ENCODE peak calls at places on chromosomes 16 and 17, in ten cellular contexts. W is transverse colon, T is PC-3, X is left ventricle myocardium inferior, Y is SK-N-SH, N is IMR-90, V is breast epithelium, B is adrenal gland, E is AG04450, Q is ovary. M is an unnamed sample.

GRCh38 chr17:29243792-29244191 is 2.9 kb upstream of the CRYBA1 start:
- DNase-seq in Q (no peak), W (no peak), T (peak; percentile 39), X (no peak), B (peak; percentile 73), E (no peak), N (peak; percentile 44), V (no peak), Y (peak; percentile 80), M (no peak)

GRCh38 chr17:61632826-61633225 is 41.8 kb upstream of the NACA2 start:
- DNase-seq in N (no peak), W (no peak), E (no peak), X (no peak), Y (no peak), B (no peak), Q (no peak), V (no peak), T (no peak), M (no peak)

GRCh38 chr17:61597606-61598005 is 6.6 kb upstream of the NACA2 start:
- DNase-seq in B (no peak), X (no peak), N (no peak), Y (peak; percentile 42), E (no peak), Q (no peak), V (no peak), W (no peak), T (no peak), M (no peak)

GRCh38 chr17:7048968-7049367 is 5.1 kb upstream of the SLC16A11 start:
- DNase-seq in N (no peak), V (no peak), Y (no peak), B (no peak), E (no peak), Q (no peak), X (no peak), W (no peak), T (no peak), M (no peak)

GRCh38 chr17:78828470-78829185 is 12.0 kb downstream of the USP36 start:
- DNase-seq in Q (peak; percentile 21), B (no peak), Y (peak; percentile 42), X (no peak), E (peak; percentile 38), W (no peak), T (peak; percentile 53), V (no peak), N (peak; percentile 78), M (no peak)

GRCh38 chr16:83994703-83995102 is 26.7 kb downstream of the NECAB2 start:
- DNase-seq in Q (no peak), T (no peak), B (no peak), X (no peak), W (no peak), Y (no peak), E (no peak), V (no peak), N (peak; percentile 22), M (no peak)

GRCh38 chr17:40542562-40543411 is 22.5 kb downstream of the CCR7 start:
- DNase-seq in Q (peak; percentile 95), V (peak; percentile 60), T (no peak), X (peak; percentile 83), Y (peak; percentile 88), B (peak; percentile 86), E (peak; percentile 92), N (peak; percentile 99), W (peak; percentile 73), M (no peak)

GRCh38 chr16:65121870-65122723 is at the start of gene CDH11:
- DNase-seq in V (no peak), Y (peak; percentile 82), T (peak; percentile 65), E (peak; percentile 55), Q (peak; percentile 93), W (peak; percentile 38), N (peak; percentile 82), B (peak; percentile 43), X (peak; percentile 60), M (no peak)

GRCh38 chr16:15601212-15601879 is 41.6 kb downstream of the MARF1 start:
- DNase-seq in Q (no peak), N (no peak), E (no peak), T (no peak), X (no peak), W (no peak), B (no peak), Y (no peak), V (no peak), M (no peak)

GRCh38 chr17:57577751-57578607 is 167.1 kb downstream of the CCDC182 start:
- DNase-seq in Q (peak; percentile 72), V (no peak), E (peak; percentile 38), T (no peak), B (peak; percentile 79), N (peak; percentile 70), Y (peak; percentile 47), X (peak; percentile 35), W (no peak), M (no peak)

GRCh38 chr17:19940722-19941464 is 36.7 kb downstream of the AKAP10 start:
- DNase-seq in T (peak; percentile 88), W (no peak), Y (no peak), B (no peak), E (no peak), N (peak; percentile 48), X (no peak), Q (no peak), V (no peak), M (no peak)

GRCh38 chr17:59331929-59332889 is 754 bp downstream of the YPEL2 start:
- DNase-seq in E (no peak), Y (peak; percentile 78), N (no peak), Q (peak; percentile 76), V (no peak), T (no peak), B (peak; percentile 56), X (peak; percentile 73), W (peak; percentile 51), M (no peak)

GRCh38 chr16:87332150-87332549 is 15.0 kb upstream of the C16orf95 start:
- DNase-seq in X (no peak), Q (peak; percentile 37), E (no peak), B (peak; percentile 74), T (peak; percentile 12), W (no peak), Y (no peak), N (peak; percentile 52), V (no peak), M (no peak)

GRCh38 chr16:79329967-79330366 is 270.6 kb downstream of the MAF start:
- DNase-seq in N (no peak), T (no peak), W (peak; percentile 18), Q (no peak), V (no peak), X (no peak), Y (no peak), E (no peak), B (no peak), M (no peak)

GRCh38 chr17:28475151-28475900 is 1.9 kb downstream of the SLC13A2 start:
- DNase-seq in W (no peak), B (no peak), X (no peak), V (peak; percentile 48), Y (no peak), E (no peak), T (peak; percentile 12), N (no peak), Q (no peak), M (no peak)

GRCh38 chr17:76501827-76502307 is 644 bp upstream of the RHBDF2 start:
- DNase-seq in W (no peak), Q (peak; percentile 72), T (no peak), V (no peak), Y (no peak), X (no peak), N (no peak), E (no peak), B (no peak), M (no peak)

GRCh38 chr16:23348579-23349469 is 46.7 kb downstream of the SCNN1B start:
- DNase-seq in X (no peak), N (no peak), Y (no peak), W (no peak), Q (peak; percentile 8), T (no peak), E (no peak), B (no peak), V (no peak), M (no peak)
- TF ChIP-seq CTCF in X (no peak), N (no peak), Y (peak; percentile 11), W (no peak), Q (no peak), T (no peak), E (peak; percentile 19), B (no peak), V (no peak), M (no peak)

DNA sequence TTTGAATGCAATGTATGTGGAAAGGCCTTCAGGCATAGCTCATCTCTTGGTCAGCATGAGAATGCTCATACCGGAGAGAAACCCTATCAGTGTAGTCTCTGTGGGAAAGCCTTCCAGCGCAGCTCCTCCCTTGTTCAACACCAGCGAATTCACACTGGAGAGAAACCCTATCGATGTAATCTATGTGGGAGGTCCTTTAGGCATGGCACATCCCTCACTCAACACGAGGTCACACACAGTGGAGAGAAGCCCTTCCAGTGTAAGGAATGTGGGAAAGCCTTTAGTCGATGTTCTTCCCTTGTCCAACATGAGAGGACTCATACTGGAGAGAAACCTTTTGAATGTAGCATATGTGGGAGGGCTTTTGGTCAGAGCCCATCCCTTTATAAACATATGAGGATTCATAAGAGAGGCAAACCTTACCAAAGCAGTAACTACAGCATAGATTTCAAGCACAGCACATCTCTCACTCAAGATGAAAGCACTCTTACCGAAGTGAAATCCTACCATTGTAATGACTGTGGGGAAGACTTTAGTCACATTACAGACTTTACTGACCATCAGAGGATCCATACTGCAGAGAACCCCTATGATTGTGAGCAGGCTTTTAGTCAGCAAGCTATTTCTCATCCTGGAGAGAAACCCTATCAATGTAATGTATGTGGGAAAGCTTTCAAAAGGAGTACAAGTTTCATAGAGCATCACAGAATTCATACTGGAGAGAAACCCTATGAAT is 24.7 kb downstream of the ZFP90 start:
- DNase-seq in Q (no peak), B (no peak), N (no peak), E (no peak), Y (no peak), V (no peak), X (no peak), T (no peak), W (no peak), M (no peak)
- H3K9me3 ChIP-seq in Q (peaks cover 52% of the 10 kb centered on the region), B (peaks cover 55% of the 10 kb centered on the region), N (peaks cover 87% of the 10 kb centered on the region), E (peaks cover 53% of the 10 kb centered on the region), Y (peaks cover 61% of the 10 kb centered on the region), V (peaks cover 96% of the 10 kb centered on the region), X (peaks cover 100% of the 10 kb centered on the region), T (peaks cover 64% of the 10 kb centered on the region), W (peaks cover 99% of the 10 kb centered on the region), M (peaks cover 98% of the 10 kb centered on the region)

DNA sequence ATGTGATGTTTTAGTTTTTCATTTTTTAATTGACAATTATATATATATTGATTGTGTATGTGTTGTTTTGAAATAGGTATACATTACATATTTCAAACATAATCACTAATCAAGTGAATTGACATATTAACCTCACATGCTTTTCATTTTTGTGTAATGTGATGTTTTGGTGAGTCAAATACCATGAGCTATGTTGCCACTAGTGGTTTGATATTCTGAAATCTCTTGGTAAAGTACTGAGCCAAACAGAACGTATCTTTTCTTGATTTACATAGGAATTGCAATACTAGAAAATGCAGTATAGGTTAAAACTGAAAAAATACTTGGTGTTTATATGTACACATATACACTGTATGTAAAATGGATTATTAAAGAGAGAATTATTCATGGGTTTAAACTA is 65.2 kb upstream of the SIAH1 start:
- DNase-seq in E (no peak), X (no peak), V (no peak), B (no peak), Y (no peak), N (peak; percentile 36), Q (no peak), T (no peak), W (no peak), M (no peak)
- H3K27ac ChIP-seq in E (no peak overlapping the region), X (no peak overlapping the region), V (no peak overlapping the region), B (no peak overlapping the region), Y (no peak overlapping the region), N (no peak overlapping the region), Q (no peak overlapping the region), T (no peak overlapping the region), W (no peak overlapping the region), M (no peak overlapping the region)

GRCh38 chr17:80747469-80747868 is 202.8 kb downstream of the RPTOR start:
- DNase-seq in N (no peak), T (no peak), W (no peak), E (no peak), V (no peak), X (no peak), Q (no peak), B (no peak), Y (no peak), M (no peak)
- TF ChIP-seq CTCF in N (no peak), T (no peak), W (no peak), E (no peak), V (no peak), X (no peak), Q (no peak), B (no peak), Y (no peak), M (no peak)